ENCODE peak calls at places on chromosome 21, in ten cellular contexts. P is suprapubic skin; L is heart left ventricle; S is renal cortical epithelial cell; Y is endothelial cell; N is fibroblast of lung; C is CD4-positive, alpha-beta memory T cell; O is stimulated activated CD4-positive, alpha-beta T cell treated with anti-CD3 and anti-CD28 coated beads, TNF-alpha, amount 100 ng/mL, for 24 hours; B is WTC11; H is substantia nigra. E is an unnamed sample.

GRCh38 chr21:38277501-38278111 is 20.8 kb downstream of the KCNJ15 start:
- DNase-seq in C (no peak), B (no peak), Y (no peak), S (peak), P (no peak), N (peak), L (peak), H (no peak), O (no peak), E (no peak)

GRCh38 chr21:35697321-35697808 is 363.0 kb downstream of the SETD4 start:
- DNase-seq in S (peak), C (no peak), P (peak), H (peak), Y (no peak), N (peak), B (no peak), O (no peak), L (peak), E (no peak)

GRCh38 chr21:33101300-33102005 is 31.5 kb downstream of the OLIG1 start:
- DNase-seq in P (no peak), H (no peak), L (no peak), S (no peak), N (no peak), O (no peak), C (no peak), Y (no peak), B (peak), E (no peak)

GRCh38 chr21:25400427-25400826 is 206.9 kb downstream of the MRPL39 start:
- DNase-seq in C (no peak), L (no peak), H (no peak), Y (no peak), O (no peak), S (no peak), P (no peak), N (no peak), B (no peak), E (no peak)

GRCh38 chr21:27365394-27365793 is 398.5 kb upstream of the ADAMTS5 start:
- DNase-seq in H (no peak), O (no peak), B (no peak), N (peak), P (no peak), S (peak), Y (no peak), C (no peak), L (no peak), E (no peak)

GRCh38 chr21:43817157-43818086 is 28.0 kb downstream of the RRP1 start:
- DNase-seq in B (no peak), Y (no peak), H (no peak), L (peak), O (no peak), C (no peak), N (no peak), P (no peak), S (no peak), E (no peak)

GRCh38 chr21:45514311-45515021 is 27.8 kb downstream of the SLC19A1 start:
- DNase-seq in S (no peak), H (no peak), L (peak), N (no peak), P (peak), C (no peak), O (no peak), B (no peak), Y (no peak), E (no peak)

GRCh38 chr21:41965447-41966340 is 11.9 kb upstream of the C2CD2 start:
- DNase-seq in P (no peak), C (no peak), N (no peak), B (no peak), Y (no peak), S (no peak), H (no peak), L (no peak), O (no peak), E (no peak)

GRCh38 chr21:38957575-38958340 is 152.0 kb downstream of the ETS2 start:
- DNase-seq in S (no peak), B (no peak), L (no peak), Y (no peak), O (no peak), C (no peak), N (no peak), H (no peak), P (no peak), E (no peak)

GRCh38 chr21:26199471-26199870 is 28.9 kb upstream of the APP start:
- DNase-seq in N (peak), S (no peak), L (no peak), Y (no peak), C (no peak), H (no peak), B (no peak), O (no peak), P (no peak), E (no peak)

GRCh38 chr21:44494956-44495355 is 39.6 kb downstream of the LRRC3 start:
- DNase-seq in L (no peak), P (no peak), H (no peak), C (no peak), B (no peak), N (no peak), Y (no peak), S (no peak), O (no peak), E (no peak)

GRCh38 chr21:38140192-38140905 is 116.4 kb upstream of the KCNJ15 start:
- DNase-seq in Y (no peak), L (peak), C (no peak), O (no peak), H (no peak), B (no peak), N (peak), P (no peak), S (peak), E (no peak)

GRCh38 chr21:36477001-36477400 is 2.9 kb downstream of the CLDN14 start:
- DNase-seq in P (no peak), L (no peak), H (no peak), O (no peak), N (no peak), C (no peak), Y (no peak), B (no peak), S (no peak), E (no peak)

E was measured in neuronal stem cell.